ENCODE peak calls at places on chromosomes 12 and 14, in six cellular contexts. G, N, Y, X, R and O are unnamed samples.

GRCh38 chr14:34043627-34044372 is 92.9 kb upstream of the EGLN3 start:
- DNase-seq in N (peak), G (peak), X (peak), R (peak), Y (peak), O (no peak)

GRCh38 chr14:101721111-101721510 is 40.4 kb upstream of the PPP2R5C start:
- DNase-seq in R (no peak), Y (no peak), N (no peak), G (no peak), X (no peak), O (peak)

GRCh38 chr14:24838945-24839616 is 205.1 kb upstream of the GZMB start:
- DNase-seq in X (no peak), G (peak), Y (no peak), R (no peak), N (no peak), O (no peak)

GRCh38 chr14:70239802-70240201 is 51.1 kb upstream of the SLC8A3 start:
- DNase-seq in X (no peak), N (no peak), G (no peak), Y (no peak), R (peak), O (peak)

GRCh38 chr12:81086342-81086741 is 8.5 kb downstream of the ACSS3 start:
- DNase-seq in R (no peak), Y (no peak), X (no peak), G (peak), N (no peak), O (no peak)

GRCh38 chr12:65598688-65599087 is 225.6 kb upstream of the HMGA2 start:
- DNase-seq in R (no peak), N (no peak), X (no peak), Y (no peak), G (no peak), O (no peak)

GRCh38 chr12:111438501-111438900 is 32.8 kb downstream of the SH2B3 start:
- DNase-seq in X (peak), G (no peak), Y (no peak), N (no peak), R (no peak), O (peak)

GRCh38 chr12:32568241-32568640 is 110.9 kb upstream of the DNM1L start:
- DNase-seq in Y (no peak), X (peak), R (no peak), G (peak), N (peak), O (no peak)

GRCh38 chr12:82174936-82175335 is 183.3 kb downstream of the CCDC59 start:
- DNase-seq in X (no peak), Y (no peak), G (no peak), N (no peak), R (no peak), O (no peak)

GRCh38 chr12:94205738-94206310 is 57.4 kb downstream of the PLXNC1 start:
- DNase-seq in G (no peak), R (no peak), N (no peak), Y (no peak), X (no peak), O (no peak)

GRCh38 chr12:30975581-30975980 is 49.0 kb downstream of the TSPAN11 start:
- DNase-seq in R (no peak), Y (no peak), G (no peak), N (no peak), X (no peak), O (no peak)

GRCh38 chr14:100404419-100404818 is 81.3 kb downstream of the SLC25A47 start:
- DNase-seq in X (no peak), Y (no peak), G (no peak), N (no peak), R (no peak), O (no peak)

GRCh38 chr14:83702619-83703018 is 1827.3 kb upstream of the FLRT2 start:
- DNase-seq in Y (no peak), N (no peak), G (no peak), R (no peak), X (no peak), O (no peak)

GRCh38 chr12:12716845-12717585 is at the start of gene CDKN1B:
- DNase-seq in X (peak), N (peak), R (peak), G (peak), Y (peak), O (peak)

GRCh38 chr12:12745576-12746211 is 28.5 kb downstream of the CDKN1B start:
- DNase-seq in G (no peak), N (no peak), X (no peak), R (no peak), Y (no peak), O (no peak)

GRCh38 chr12:30450872-30451271 is 244.8 kb downstream of the IPO8 start:
- DNase-seq in X (peak), Y (peak), N (no peak), G (no peak), R (no peak), O (peak)

GRCh38 chr14:101335061-101335661 is 226.1 kb upstream of the DIO3 start:
- DNase-seq in Y (no peak), N (no peak), X (no peak), G (peak), R (no peak), O (no peak)

GRCh38 chr14:94136575-94137331 is 7.3 kb upstream of the IFI27L2 start:
- DNase-seq in N (peak), X (peak), R (no peak), G (peak), Y (peak), O (peak)

GRCh38 chr12:54240971-54241588 is 38.8 kb downstream of the CBX5 start:
- DNase-seq in R (peak), Y (no peak), G (no peak), N (no peak), X (no peak), O (no peak)

DNA sequence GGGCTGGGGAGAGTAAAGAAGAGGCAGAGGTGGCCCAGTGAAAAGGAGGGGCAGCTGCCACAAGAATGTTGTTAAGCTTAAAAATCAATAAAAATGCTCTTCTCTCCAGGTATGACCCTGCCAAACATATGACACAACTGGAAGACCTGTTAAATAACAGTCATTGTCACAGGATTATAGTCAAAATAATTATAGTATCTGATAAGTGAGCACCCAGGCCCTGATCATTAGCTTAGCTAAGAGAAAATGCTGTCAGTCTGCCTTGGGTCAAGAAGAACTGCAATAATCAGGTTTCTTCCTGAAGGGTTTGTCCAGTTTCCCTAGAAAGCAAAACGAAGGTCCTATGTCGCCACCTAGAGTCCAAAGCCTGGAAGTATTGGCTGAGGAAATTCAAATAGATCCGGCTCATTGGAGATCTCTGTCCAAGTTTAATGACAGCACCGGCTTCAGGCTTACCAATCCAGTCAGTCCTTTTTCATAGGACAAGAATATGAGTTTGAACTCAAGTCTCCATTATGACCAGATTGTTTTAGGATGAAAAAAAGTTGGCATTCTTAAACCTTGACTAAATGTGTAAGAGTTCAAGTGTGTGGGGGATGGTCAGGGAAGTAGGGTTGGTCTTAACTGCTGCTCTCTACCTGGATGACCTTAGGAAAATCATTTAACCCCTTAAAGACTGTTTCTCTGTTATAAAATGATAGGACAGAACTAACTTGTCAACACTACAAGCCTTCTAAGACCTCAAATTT is 22.5 kb upstream of the NKX2-8 start:
- DNase-seq in R (no peak), Y (peak), X (peak), G (peak), N (peak), O (peak)
- TF ChIP-seq MYC in R (no peak), Y (no peak), X (no peak), G (no peak), N (no peak), O (no peak)

GRCh38 chr12:51028811-51029146 is 2.6 kb upstream of the SLC11A2 start:
- DNase-seq in N (no peak), Y (no peak), G (no peak), X (no peak), R (no peak), O (no peak)
- H3K4me3 ChIP-seq in N (peak), Y (no peak), G (peak), X (no peak), R (no peak), O (no peak)

GRCh38 chr12:53160673-53161072 is 19.8 kb upstream of the ZNF740 start:
- DNase-seq in R (no peak), G (no peak), X (no peak), Y (no peak), N (no peak), O (no peak)
- TF ChIP-seq MAX in R (no peak), G (no peak), X (no peak), Y (no peak), N (no peak), O (no peak)

DNA sequence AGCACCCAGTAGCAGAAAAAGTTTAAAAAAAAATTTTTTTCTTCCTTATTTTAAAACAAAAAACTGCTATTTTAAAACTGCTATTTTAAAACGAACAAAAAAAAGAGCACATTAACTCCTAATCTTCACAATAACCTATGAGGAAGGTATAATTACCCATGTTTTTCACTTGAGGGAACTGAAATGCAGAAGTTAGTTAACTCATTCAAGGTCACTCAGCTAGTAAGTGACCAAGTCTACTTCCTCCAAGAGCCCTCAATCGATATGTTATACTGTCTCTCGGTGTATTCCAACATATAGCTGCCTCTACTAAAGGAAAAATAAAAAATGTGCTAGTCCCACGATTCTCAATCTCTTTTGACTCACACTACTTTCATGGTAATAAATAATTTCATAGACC is 7.8 kb downstream of the RPAP3 start:
- DNase-seq in R (no peak), X (no peak), N (no peak), G (no peak), Y (no peak), O (peak)
- TF ChIP-seq MYC in R (no peak), X (no peak), N (no peak), G (no peak), Y (no peak), O (no peak)

GRCh38 chr12:27148791-27149190 is 66.4 kb upstream of the C12orf71 start:
- DNase-seq in R (no peak), Y (no peak), G (no peak), N (no peak), X (no peak), O (no peak)
- H3K4me3 ChIP-seq in R (peak), Y (no peak), G (no peak), N (no peak), X (no peak), O (no peak)

DNA sequence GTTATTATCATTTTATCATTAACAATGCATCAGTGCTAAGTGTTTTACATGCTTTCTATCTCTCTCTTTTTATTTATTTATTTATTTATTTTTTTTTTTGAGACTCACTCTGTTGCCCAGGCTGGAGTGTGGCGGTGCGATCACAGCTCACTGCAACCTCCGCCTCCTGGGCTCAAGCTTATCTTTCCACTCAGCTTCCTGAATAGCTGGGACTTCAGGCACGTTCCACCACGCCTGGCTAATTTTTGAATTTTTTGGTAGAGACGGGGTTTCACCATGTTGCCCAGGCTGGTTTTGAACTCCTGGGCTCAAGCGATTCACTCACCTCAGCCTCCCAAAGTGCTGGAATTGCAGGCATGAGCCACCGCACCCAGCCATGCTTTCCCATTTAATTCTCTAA is 3.9 kb upstream of the BTG1 start:
- DNase-seq in Y (no peak), N (no peak), R (no peak), G (no peak), X (no peak), O (no peak)
- TF ChIP-seq MAX in Y (no peak), N (no peak), R (no peak), G (no peak), X (no peak), O (no peak)